ENCODE peak calls at places on chromosomes 12 and 14, in seven cellular contexts. I, O, Z, W, T, C and P are unnamed samples.

GRCh38 chr14:75001899-75002298 is 822 bp upstream of the EIF2B2 start:
- DNase-seq in W (no peak), C (no peak), O (no peak), I (no peak), Z (no peak), T (no peak), P (no peak)

GRCh38 chr12:46299846-46300245 is 31.0 kb upstream of the SLC38A1 start:
- DNase-seq in Z (no peak), T (peak), W (no peak), I (no peak), O (no peak), C (no peak), P (no peak)

GRCh38 chr12:122097641-122098364 is 19.2 kb downstream of the MLXIP start:
- DNase-seq in T (peak), O (peak), Z (no peak), W (no peak), I (no peak), C (peak), P (peak)

GRCh38 chr12:124655317-124656213 is 88.2 kb upstream of the NCOR2 start:
- DNase-seq in T (peak), I (peak), C (peak), Z (peak), W (peak), O (peak), P (no peak)

GRCh38 chr12:131287015-131287937 is 333.6 kb downstream of the ADGRD1 start:
- DNase-seq in I (no peak), Z (no peak), C (no peak), T (no peak), W (no peak), O (no peak), P (peak)

GRCh38 chr12:124872068-124872719 is 8.5 kb upstream of the SCARB1 start:
- DNase-seq in O (peak), T (no peak), I (no peak), W (no peak), Z (no peak), C (no peak), P (no peak)

GRCh38 chr12:101004891-101005290 is 205.1 kb downstream of the SLC5A8 start:
- DNase-seq in I (no peak), T (no peak), Z (no peak), C (no peak), O (no peak), W (no peak), P (no peak)

GRCh38 chr12:3152013-3152412 is 74.8 kb downstream of the TSPAN9 start:
- DNase-seq in T (peak), I (no peak), W (no peak), O (no peak), C (no peak), Z (no peak), P (no peak)

GRCh38 chr12:62581288-62582064 is 114.8 kb downstream of the MON2 start:
- DNase-seq in Z (no peak), C (no peak), W (no peak), T (peak), I (no peak), O (no peak), P (no peak)

GRCh38 chr14:65849096-65849495 is 436.6 kb downstream of the FUT8 start:
- DNase-seq in O (no peak), T (no peak), I (no peak), W (no peak), Z (no peak), C (no peak), P (no peak)

GRCh38 chr14:80152166-80152565 is 59.1 kb downstream of the DIO2 start:
- DNase-seq in I (no peak), O (no peak), T (no peak), Z (no peak), W (no peak), C (no peak), P (no peak)

GRCh38 chr14:91636604-91637003 is 95.3 kb downstream of the CATSPERB start:
- DNase-seq in O (no peak), T (no peak), W (no peak), I (no peak), Z (no peak), C (no peak), P (no peak)

GRCh38 chr14:35268946-35269345 is 23.2 kb upstream of the PSMA6 start:
- DNase-seq in W (no peak), C (no peak), O (no peak), Z (no peak), I (no peak), T (no peak), P (no peak)

GRCh38 chr14:32012571-32012970 is 64.5 kb upstream of the ARHGAP5 start:
- DNase-seq in T (no peak), I (no peak), Z (no peak), W (no peak), O (no peak), C (no peak), P (no peak)

GRCh38 chr14:105945891-105946290 is 419.5 kb downstream of the TMEM121 start:
- DNase-seq in T (no peak), I (no peak), C (no peak), W (no peak), O (no peak), Z (no peak), P (no peak)
- TF ChIP-seq CTCF in T (no peak), I (no peak), C (no peak), W (no peak), O (peak), Z (no peak), P (no peak)

DNA sequence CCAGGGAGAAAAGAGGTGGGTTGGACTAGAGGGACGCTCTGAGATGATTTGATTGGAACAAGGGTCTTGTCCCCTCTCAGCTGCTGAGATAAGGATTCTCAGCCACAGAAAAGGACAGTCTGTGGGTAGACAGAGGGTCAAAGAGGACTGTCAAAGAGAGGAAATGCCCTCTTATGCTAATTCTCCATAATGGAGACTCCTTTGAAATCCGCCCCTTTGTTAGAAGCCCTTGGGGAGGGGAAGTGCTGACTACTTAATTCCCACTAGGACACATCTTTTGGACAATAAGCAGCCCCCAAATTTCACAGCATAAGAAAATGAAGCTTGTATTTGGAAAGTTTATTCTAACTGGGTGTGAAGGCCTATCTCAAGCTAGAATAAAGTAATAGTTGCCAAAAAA is 176.6 kb downstream of the KTN1 start:
- DNase-seq in Z (no peak), W (no peak), C (no peak), O (no peak), T (no peak), I (no peak), P (no peak)
- TF ChIP-seq CTCF in Z (no peak), W (no peak), C (no peak), O (no peak), T (no peak), I (no peak), P (no peak)

GRCh38 chr12:76878899-76879709 is at the start of gene CSRP2:
- DNase-seq in Z (peak), C (peak), T (peak), W (peak), I (peak), O (peak), P (peak)
- TF ChIP-seq CTCF in Z (peak), C (no peak), T (peak), W (peak), I (no peak), O (no peak), P (peak)

GRCh38 chr12:23952071-23952470 is 2.6 kb upstream of the SOX5 start:
- DNase-seq in O (no peak), I (no peak), W (no peak), T (no peak), C (no peak), Z (no peak), P (no peak)

GRCh38 chr12:23947395-23947794 is 2.1 kb downstream of the SOX5 start:
- DNase-seq in C (no peak), T (no peak), Z (no peak), O (no peak), W (no peak), I (no peak), P (no peak)

GRCh38 chr12:23950011-23950774 is 723 bp upstream of the SOX5 start:
- DNase-seq in I (no peak), Z (peak), C (no peak), T (peak), O (no peak), W (peak), P (no peak)

GRCh38 chr12:23950775-23951391 is 1.4 kb upstream of the SOX5 start:
- DNase-seq in C (no peak), T (peak), Z (peak), O (peak), W (peak), I (no peak), P (peak)

GRCh38 chr12:23949212-23950010 is at the start of gene SOX5:
- DNase-seq in I (no peak), W (peak), Z (peak), C (peak), O (peak), T (peak), P (peak)
- TF ChIP-seq CTCF in I (no peak), W (no peak), Z (no peak), C (no peak), O (no peak), T (no peak), P (no peak)

DNA sequence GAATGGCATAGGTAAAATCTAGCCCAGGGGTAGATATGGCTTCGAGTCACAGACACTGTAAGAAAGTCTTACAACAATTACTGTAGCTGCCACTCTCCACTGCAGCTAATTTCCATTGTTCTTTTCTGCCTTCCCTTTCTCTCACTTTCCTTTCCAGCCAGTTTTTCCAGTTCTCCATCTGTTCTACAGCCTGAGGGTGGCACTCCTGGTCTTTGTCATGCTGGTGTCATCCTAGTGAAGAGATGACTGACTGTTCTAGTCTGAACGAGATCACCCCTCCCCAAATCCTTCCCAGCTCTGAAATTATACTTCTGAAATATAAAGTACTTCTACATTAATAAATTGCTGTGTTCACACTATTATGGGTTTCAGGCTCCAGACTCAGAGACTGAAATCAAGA is 74.2 kb upstream of the CSRP2 start:
- DNase-seq in W (no peak), T (no peak), Z (no peak), C (no peak), O (no peak), I (no peak), P (no peak)
- TF ChIP-seq CTCF in W (no peak), T (no peak), Z (no peak), C (no peak), O (no peak), I (no peak), P (no peak)

DNA sequence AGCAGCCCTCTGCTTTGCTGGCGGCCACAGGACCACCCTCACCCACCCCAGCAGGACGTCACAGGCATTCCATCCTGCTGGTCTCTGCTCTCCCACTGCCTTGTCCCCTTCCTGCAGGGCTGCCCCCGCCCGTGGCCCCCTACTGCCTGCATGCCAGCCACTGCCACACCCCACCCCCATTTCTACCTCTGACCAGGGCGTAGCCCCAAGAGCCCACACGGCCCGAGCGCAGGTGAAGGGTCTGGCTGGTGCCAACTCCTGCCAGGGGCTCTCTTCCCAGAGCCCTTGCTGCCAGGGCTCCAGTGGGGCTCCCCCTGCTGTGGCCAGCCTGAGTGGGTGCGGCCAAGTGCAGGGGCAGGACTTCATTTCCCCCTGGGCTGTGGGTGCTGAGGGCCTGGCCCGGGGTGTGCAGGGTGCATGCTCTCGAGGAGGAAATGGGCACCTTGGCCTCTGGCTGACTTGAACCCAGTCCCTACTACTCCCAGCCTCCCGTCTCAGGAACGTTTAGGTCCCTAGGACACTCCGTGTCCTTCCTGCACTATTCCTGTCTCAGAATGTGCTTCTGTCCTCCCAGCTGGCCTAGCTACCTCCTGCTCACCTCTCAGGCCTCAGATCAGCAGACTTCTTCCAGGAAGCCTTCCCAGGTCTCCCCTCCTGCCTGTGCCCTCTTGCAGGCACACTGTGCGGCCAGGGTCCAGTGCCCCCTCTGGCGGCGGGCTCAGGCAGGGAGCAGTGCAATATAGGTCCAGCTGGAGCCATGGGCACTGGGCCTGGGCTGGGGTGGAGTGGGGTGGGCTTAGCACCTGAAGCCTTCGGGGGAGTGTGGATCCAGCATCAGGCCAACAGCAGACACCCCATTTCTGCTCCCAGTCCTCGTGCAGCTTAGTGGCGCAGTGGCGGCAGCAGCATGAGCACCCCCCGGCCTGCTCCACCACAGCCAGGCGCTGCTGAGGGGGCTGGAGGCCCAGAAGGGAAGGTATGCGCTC is 1.4 kb downstream of the LBHD2 start:
- DNase-seq in C (no peak), T (no peak), W (no peak), I (no peak), Z (no peak), O (peak), P (no peak)
- TF ChIP-seq CTCF in C (no peak), T (peak), W (peak), I (no peak), Z (no peak), O (no peak), P (peak)

DNA sequence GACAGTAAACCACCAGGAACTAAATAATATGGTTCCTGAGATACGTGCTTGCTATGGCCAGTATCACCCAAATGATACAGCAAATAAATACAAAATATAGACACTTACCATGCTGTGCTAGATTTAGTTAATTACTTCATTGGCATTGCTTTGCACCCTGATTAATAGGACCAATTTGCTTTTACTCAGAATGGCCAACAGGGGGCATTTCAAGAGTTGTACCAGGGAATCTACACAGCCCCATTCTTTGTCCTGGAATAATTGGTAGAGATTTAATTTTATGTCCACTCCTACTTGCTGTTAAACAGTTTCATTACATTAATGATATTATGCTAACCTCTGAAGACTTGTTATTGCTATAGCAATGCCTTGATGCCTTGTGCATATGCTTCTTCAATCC is 280.8 kb downstream of the RERGL start:
- DNase-seq in Z (no peak), W (no peak), C (no peak), I (no peak), T (no peak), O (no peak), P (no peak)
- TF ChIP-seq CTCF in Z (peak), W (no peak), C (no peak), I (no peak), T (no peak), O (no peak), P (peak)

GRCh38 chr12:88579941-88580871 is at the start of gene KITLG:
- DNase-seq in Z (peak), O (peak), T (peak), C (peak), I (peak), W (peak), P (peak)
- TF ChIP-seq CTCF in Z (no peak), O (peak), T (peak), C (peak), I (no peak), W (no peak), P (peak)

GRCh38 chr12:114167431-114167830 is 201.3 kb upstream of the RBM19 start:
- DNase-seq in Z (no peak), T (peak), I (no peak), C (no peak), O (no peak), W (no peak), P (no peak)

GRCh38 chr12:114164354-114164753 is 198.2 kb upstream of the RBM19 start:
- DNase-seq in O (no peak), I (no peak), Z (no peak), T (no peak), C (no peak), W (no peak), P (no peak)

GRCh38 chr12:114165921-114166320 is 199.8 kb upstream of the RBM19 start:
- DNase-seq in O (no peak), I (no peak), T (peak), Z (no peak), C (no peak), W (no peak), P (no peak)

GRCh38 chr12:114168061-114168460 is 201.9 kb upstream of the RBM19 start:
- DNase-seq in C (no peak), Z (no peak), O (no peak), T (peak), W (no peak), I (no peak), P (no peak)

GRCh38 chr12:114166360-114166759 is 200.2 kb upstream of the RBM19 start:
- DNase-seq in C (no peak), I (no peak), Z (peak), O (no peak), T (peak), W (peak), P (peak)
- TF ChIP-seq CTCF in C (peak), I (no peak), Z (peak), O (peak), T (peak), W (peak), P (peak)